ENCODE peak calls at places on chromosomes 12 and 14, in eight cellular contexts. One of them, this sample, is unnamed.
A peak's percentile ranks its signal among the peaks of the same experiment; 100 is the strongest.

GRCh38 chr14:73873660-73874059 is 13.0 kb upstream of the ZNF410 start:
- DNase-seq in GM12864: no peak
- DNase-seq in WTC11: no peak
- DNase-seq in fibroblast of pulmonary artery: no peak
- DNase-seq in GM10248: no peak
- DNase-seq in NCI-H1417: no peak
- DNase-seq in endodermal cell: no peak
- DNase-seq in lower leg skin: no peak
- DNase-seq in this sample: no peak

GRCh38 chr12:63068857-63069442 is 82.1 kb downstream of the AVPR1A start:
- DNase-seq in GM10248: no peak
- DNase-seq in WTC11: no peak
- DNase-seq in fibroblast of pulmonary artery: peak; percentile 76
- DNase-seq in NCI-H1417: peak; percentile 76
- DNase-seq in endodermal cell: no peak
- DNase-seq in GM12864: no peak
- DNase-seq in lower leg skin: no peak
- DNase-seq in this sample: peak; percentile 63

GRCh38 chr14:78245238-78245637 is 75.1 kb downstream of the NRXN3 start:
- DNase-seq in fibroblast of pulmonary artery: no peak
- DNase-seq in GM12864: no peak
- DNase-seq in endodermal cell: no peak
- DNase-seq in WTC11: no peak
- DNase-seq in GM10248: no peak
- DNase-seq in NCI-H1417: peak; percentile 24
- DNase-seq in lower leg skin: peak; percentile 59
- DNase-seq in this sample: no peak

GRCh38 chr14:47674546-47675238 is 713 bp downstream of the MDGA2 start:
- DNase-seq in fibroblast of pulmonary artery: no peak
- DNase-seq in GM10248: no peak
- DNase-seq in WTC11: peak; percentile 26
- DNase-seq in endodermal cell: peak; percentile 82
- DNase-seq in NCI-H1417: peak; percentile 60
- DNase-seq in GM12864: no peak
- DNase-seq in lower leg skin: no peak
- DNase-seq in this sample: peak; percentile 55

GRCh38 chr12:123867141-123867540 is 105.0 kb downstream of the DNAH10 start:
- DNase-seq in endodermal cell: no peak
- DNase-seq in lower leg skin: no peak
- DNase-seq in fibroblast of pulmonary artery: no peak
- DNase-seq in GM12864: no peak
- DNase-seq in NCI-H1417: no peak
- DNase-seq in WTC11: no peak
- DNase-seq in GM10248: no peak
- DNase-seq in this sample: no peak

GRCh38 chr14:78530078-78530477 is 359.9 kb downstream of the NRXN3 start:
- DNase-seq in GM10248: no peak
- DNase-seq in WTC11: peak; percentile 69
- DNase-seq in fibroblast of pulmonary artery: peak; percentile 14
- DNase-seq in GM12864: no peak
- DNase-seq in endodermal cell: peak; percentile 89
- DNase-seq in NCI-H1417: no peak
- DNase-seq in lower leg skin: no peak
- DNase-seq in this sample: no peak

GRCh38 chr12:13573698-13574321 is 377.3 kb downstream of the EMP1 start:
- DNase-seq in NCI-H1417: no peak
- DNase-seq in WTC11: no peak
- DNase-seq in GM12864: no peak
- DNase-seq in GM10248: no peak
- DNase-seq in lower leg skin: no peak
- DNase-seq in endodermal cell: no peak
- DNase-seq in fibroblast of pulmonary artery: peak; percentile 46
- DNase-seq in this sample: no peak

GRCh38 chr12:120125792-120126634 is 9.5 kb upstream of the RAB35 start:
- DNase-seq in lower leg skin: no peak
- DNase-seq in WTC11: no peak
- DNase-seq in GM10248: no peak
- DNase-seq in GM12864: no peak
- DNase-seq in NCI-H1417: no peak
- DNase-seq in endodermal cell: no peak
- DNase-seq in fibroblast of pulmonary artery: no peak
- DNase-seq in this sample: no peak

GRCh38 chr14:74612346-74613021 is 447 bp upstream of the LTBP2 start:
- DNase-seq in WTC11: peak; percentile 88
- DNase-seq in GM12864: no peak
- DNase-seq in lower leg skin: peak; percentile 92
- DNase-seq in endodermal cell: peak; percentile 94
- DNase-seq in fibroblast of pulmonary artery: peak; percentile 83
- DNase-seq in GM10248: peak; percentile 87
- DNase-seq in NCI-H1417: peak; percentile 10
- DNase-seq in this sample: peak; percentile 78

GRCh38 chr14:86003998-86004397 is 474.1 kb downstream of the FLRT2 start:
- DNase-seq in WTC11: no peak
- DNase-seq in endodermal cell: no peak
- DNase-seq in GM10248: no peak
- DNase-seq in GM12864: no peak
- DNase-seq in NCI-H1417: no peak
- DNase-seq in lower leg skin: no peak
- DNase-seq in fibroblast of pulmonary artery: peak; percentile 60
- DNase-seq in this sample: no peak

GRCh38 chr14:65336191-65336591 is 76.3 kb upstream of the FUT8 start:
- DNase-seq in WTC11: no peak
- DNase-seq in fibroblast of pulmonary artery: peak; percentile 53
- DNase-seq in GM10248: no peak
- DNase-seq in lower leg skin: no peak
- DNase-seq in NCI-H1417: no peak
- DNase-seq in endodermal cell: no peak
- DNase-seq in GM12864: no peak
- DNase-seq in this sample: no peak

GRCh38 chr14:99316281-99317163 is 44.5 kb upstream of the BCL11B start:
- DNase-seq in fibroblast of pulmonary artery: no peak
- DNase-seq in GM10248: peak; percentile 7
- DNase-seq in lower leg skin: peak; percentile 82
- DNase-seq in NCI-H1417: no peak
- DNase-seq in endodermal cell: no peak
- DNase-seq in WTC11: no peak
- DNase-seq in GM12864: no peak
- DNase-seq in this sample: no peak

GRCh38 chr12:117513353-117513752 is 151.9 kb upstream of the NOS1 start:
- DNase-seq in NCI-H1417: peak; percentile 56
- DNase-seq in WTC11: no peak
- DNase-seq in lower leg skin: no peak
- DNase-seq in GM10248: no peak
- DNase-seq in GM12864: no peak
- DNase-seq in endodermal cell: no peak
- DNase-seq in fibroblast of pulmonary artery: no peak
- DNase-seq in this sample: no peak

GRCh38 chr12:108817909-108818308 is 39.5 kb downstream of the SSH1 start:
- DNase-seq in endodermal cell: no peak
- DNase-seq in lower leg skin: no peak
- DNase-seq in NCI-H1417: no peak
- DNase-seq in GM12864: no peak
- DNase-seq in GM10248: no peak
- DNase-seq in fibroblast of pulmonary artery: no peak
- DNase-seq in WTC11: no peak
- DNase-seq in this sample: no peak

GRCh38 chr12:52713960-52714886 is 10.9 kb upstream of the KRT77 start:
- DNase-seq in GM12864: no peak
- DNase-seq in GM10248: no peak
- DNase-seq in WTC11: peak; percentile 65
- DNase-seq in NCI-H1417: no peak
- DNase-seq in endodermal cell: peak; percentile 91
- DNase-seq in lower leg skin: no peak
- DNase-seq in fibroblast of pulmonary artery: no peak
- DNase-seq in this sample: no peak

GRCh38 chr14:89086060-89086382 is 261.6 kb downstream of the TTC8 start:
- DNase-seq in WTC11: no peak
- DNase-seq in GM10248: no peak
- DNase-seq in GM12864: no peak
- DNase-seq in fibroblast of pulmonary artery: no peak
- DNase-seq in lower leg skin: no peak
- DNase-seq in endodermal cell: no peak
- DNase-seq in NCI-H1417: no peak
- DNase-seq in this sample: no peak

GRCh38 chr14:36973806-36974442 is 198.5 kb downstream of the SLC25A21 start:
- DNase-seq in NCI-H1417: no peak
- DNase-seq in GM10248: no peak
- DNase-seq in GM12864: no peak
- DNase-seq in endodermal cell: no peak
- DNase-seq in lower leg skin: no peak
- DNase-seq in WTC11: no peak
- DNase-seq in fibroblast of pulmonary artery: peak; percentile 35
- DNase-seq in this sample: no peak

GRCh38 chr12:124191024-124191359 is 103.9 kb upstream of the RFLNA start:
- DNase-seq in GM10248: no peak
- DNase-seq in NCI-H1417: peak; percentile 21
- DNase-seq in fibroblast of pulmonary artery: peak; percentile 25
- DNase-seq in lower leg skin: no peak
- DNase-seq in endodermal cell: peak; percentile 69
- DNase-seq in GM12864: no peak
- DNase-seq in WTC11: no peak
- DNase-seq in this sample: peak; percentile 2

GRCh38 chr14:89378119-89378518 is 38.9 kb downstream of the FOXN3 start:
- DNase-seq in GM10248: peak; percentile 57
- DNase-seq in WTC11: no peak
- DNase-seq in GM12864: no peak
- DNase-seq in lower leg skin: peak; percentile 31
- DNase-seq in endodermal cell: no peak
- DNase-seq in fibroblast of pulmonary artery: peak; percentile 56
- DNase-seq in NCI-H1417: no peak
- DNase-seq in this sample: no peak

GRCh38 chr12:42969357-42969756 is 379.8 kb upstream of the PRICKLE1 start:
- DNase-seq in GM12864: no peak
- DNase-seq in NCI-H1417: no peak
- DNase-seq in fibroblast of pulmonary artery: peak; percentile 54
- DNase-seq in endodermal cell: no peak
- DNase-seq in lower leg skin: no peak
- DNase-seq in GM10248: no peak
- DNase-seq in WTC11: no peak
- DNase-seq in this sample: no peak

GRCh38 chr14:23434488-23435219 is 806 bp downstream of the MYH7 start:
- DNase-seq in WTC11: no peak
- DNase-seq in GM10248: no peak
- DNase-seq in endodermal cell: no peak
- DNase-seq in fibroblast of pulmonary artery: no peak
- DNase-seq in lower leg skin: peak; percentile 20
- DNase-seq in NCI-H1417: no peak
- DNase-seq in GM12864: no peak
- DNase-seq in this sample: no peak

GRCh38 chr12:64009321-64010068 is 165.0 kb downstream of the SRGAP1 start:
- DNase-seq in NCI-H1417: no peak
- DNase-seq in endodermal cell: no peak
- DNase-seq in lower leg skin: no peak
- DNase-seq in GM10248: peak; percentile 9
- DNase-seq in WTC11: no peak
- DNase-seq in fibroblast of pulmonary artery: no peak
- DNase-seq in GM12864: no peak
- DNase-seq in this sample: no peak

GRCh38 chr14:65101631-65102440 is 481 bp downstream of the MAX start:
- DNase-seq in endodermal cell: peak; percentile 72
- DNase-seq in NCI-H1417: no peak
- DNase-seq in GM12864: no peak
- DNase-seq in GM10248: no peak
- DNase-seq in lower leg skin: peak; percentile 88
- DNase-seq in fibroblast of pulmonary artery: no peak
- DNase-seq in WTC11: peak; percentile 32
- DNase-seq in this sample: no peak

GRCh38 chr12:32437095-32437515 is 37.7 kb downstream of the FGD4 start:
- DNase-seq in GM10248: no peak
- DNase-seq in lower leg skin: no peak
- DNase-seq in WTC11: no peak
- DNase-seq in NCI-H1417: no peak
- DNase-seq in GM12864: no peak
- DNase-seq in fibroblast of pulmonary artery: peak; percentile 96
- DNase-seq in endodermal cell: no peak
- DNase-seq in this sample: no peak

GRCh38 chr12:9792961-9793617 is 32.4 kb upstream of the CD69 start:
- DNase-seq in fibroblast of pulmonary artery: peak; percentile 58
- DNase-seq in endodermal cell: no peak
- DNase-seq in GM10248: no peak
- DNase-seq in NCI-H1417: no peak
- DNase-seq in GM12864: no peak
- DNase-seq in lower leg skin: no peak
- DNase-seq in WTC11: no peak
- DNase-seq in this sample: no peak

GRCh38 chr14:104359301-104359968 is 220.1 kb upstream of the C14orf180 start:
- DNase-seq in GM12864: no peak
- DNase-seq in endodermal cell: peak; percentile 36
- DNase-seq in fibroblast of pulmonary artery: no peak
- DNase-seq in NCI-H1417: no peak
- DNase-seq in lower leg skin: no peak
- DNase-seq in WTC11: no peak
- DNase-seq in GM10248: no peak
- DNase-seq in this sample: no peak

GRCh38 chr12:78183854-78184253 is 353.2 kb downstream of the NAV3 start:
- DNase-seq in NCI-H1417: no peak
- DNase-seq in lower leg skin: no peak
- DNase-seq in GM10248: no peak
- DNase-seq in GM12864: no peak
- DNase-seq in fibroblast of pulmonary artery: no peak
- DNase-seq in endodermal cell: no peak
- DNase-seq in WTC11: no peak
- DNase-seq in this sample: no peak

GRCh38 chr12:89370850-89371249 is 18.5 kb upstream of the DUSP6 start:
- DNase-seq in fibroblast of pulmonary artery: peak; percentile 93
- DNase-seq in NCI-H1417: no peak
- DNase-seq in GM10248: no peak
- DNase-seq in WTC11: no peak
- DNase-seq in lower leg skin: no peak
- DNase-seq in GM12864: no peak
- DNase-seq in endodermal cell: no peak
- DNase-seq in this sample: peak; percentile 63

GRCh38 chr12:95396849-95397498 is 77.0 kb upstream of the METAP2 start:
- DNase-seq in endodermal cell: peak; percentile 14
- DNase-seq in lower leg skin: no peak
- DNase-seq in NCI-H1417: no peak
- DNase-seq in GM10248: no peak
- DNase-seq in WTC11: no peak
- DNase-seq in GM12864: no peak
- DNase-seq in fibroblast of pulmonary artery: peak; percentile 32
- DNase-seq in this sample: no peak

GRCh38 chr14:101721951-101722661 is 39.4 kb upstream of the PPP2R5C start:
- DNase-seq in lower leg skin: peak; percentile 88
- DNase-seq in WTC11: no peak
- DNase-seq in GM10248: no peak
- DNase-seq in fibroblast of pulmonary artery: peak; percentile 11
- DNase-seq in GM12864: no peak
- DNase-seq in NCI-H1417: no peak
- DNase-seq in endodermal cell: peak; percentile 90
- DNase-seq in this sample: no peak

GRCh38 chr14:94267352-94267751 is 25.7 kb downstream of the SERPINA10 start:
- DNase-seq in lower leg skin: no peak
- DNase-seq in NCI-H1417: no peak
- DNase-seq in fibroblast of pulmonary artery: no peak
- DNase-seq in GM12864: no peak
- DNase-seq in endodermal cell: no peak
- DNase-seq in WTC11: no peak
- DNase-seq in GM10248: no peak
- DNase-seq in this sample: no peak

GRCh38 chr12:64655141-64655540 is 44.8 kb downstream of the RASSF3 start:
- DNase-seq in WTC11: no peak
- DNase-seq in endodermal cell: no peak
- DNase-seq in GM10248: no peak
- DNase-seq in GM12864: no peak
- DNase-seq in NCI-H1417: no peak
- DNase-seq in lower leg skin: no peak
- DNase-seq in fibroblast of pulmonary artery: no peak
- DNase-seq in this sample: no peak

GRCh38 chr12:89706551-89707348 is 1.9 kb downstream of the ATP2B1 start:
- DNase-seq in GM12864: no peak
- DNase-seq in endodermal cell: peak; percentile 58
- DNase-seq in NCI-H1417: peak; percentile 63
- DNase-seq in GM10248: peak; percentile 8
- DNase-seq in lower leg skin: no peak
- DNase-seq in WTC11: no peak
- DNase-seq in fibroblast of pulmonary artery: no peak
- DNase-seq in this sample: peak; percentile 76

GRCh38 chr12:52804029-52804428 is 8.1 kb upstream of the KRT3 start:
- DNase-seq in GM12864: no peak
- DNase-seq in lower leg skin: no peak
- DNase-seq in GM10248: no peak
- DNase-seq in NCI-H1417: peak; percentile 15
- DNase-seq in fibroblast of pulmonary artery: no peak
- DNase-seq in WTC11: no peak
- DNase-seq in endodermal cell: no peak
- DNase-seq in this sample: peak; percentile 28